ENCODE peak calls at places on chromosome 13, in nine cellular contexts. G is NCI-H460, Z is adrenal gland, I is fibroblast of gingiva, B is dorsolateral prefrontal cortex, Y is EL, L is neural progenitor cell, W is nucleus accumbens, Q is amygdala. K is an unnamed sample.

GRCh38 chr13:107099661-107100060 is 531.7 kb upstream of the ARGLU1 start:
- DNase-seq in G (no peak), Z (no peak), I (no peak), B (no peak), Y (peak; percentile 64), L (no peak), W (no peak), Q (no peak), K (peak; percentile 86)

GRCh38 chr13:27022571-27023311 is 148.9 kb downstream of the USP12 start:
- DNase-seq in G (peak; percentile 36), Z (peak; percentile 48), I (peak; percentile 82), B (peak; percentile 61), Y (peak; percentile 43), L (no peak), W (peak; percentile 44), Q (no peak), K (peak; percentile 65)

GRCh38 chr13:46492946-46493345 is 60.0 kb upstream of the LRCH1 start:
- DNase-seq in G (peak; percentile 25), Z (no peak), I (peak; percentile 51), B (no peak), Y (peak; percentile 51), L (peak; percentile 63), W (no peak), Q (no peak), K (peak; percentile 65)

GRCh38 chr13:98343461-98343860 is 166.4 kb upstream of the RNF113B start:
- DNase-seq in G (no peak), Z (no peak), I (no peak), B (no peak), Y (no peak), L (peak; percentile 23), W (no peak), Q (no peak), K (no peak)

GRCh38 chr13:93925976-93926375 is 553.5 kb downstream of the DCT start:
- DNase-seq in G (no peak), Z (no peak), I (no peak), B (no peak), Y (no peak), L (no peak), W (no peak), Q (no peak), K (no peak)

GRCh38 chr13:20721454-20722357 is 18.2 kb downstream of the IL17D start:
- DNase-seq in G (no peak), Z (peak; percentile 80), I (peak; percentile 21), B (no peak), Y (peak; percentile 82), L (peak; percentile 77), W (no peak), Q (no peak), K (peak; percentile 51)

GRCh38 chr13:25575562-25575961 is 203.8 kb downstream of the ATP8A2 start:
- DNase-seq in G (no peak), Z (peak; percentile 58), I (no peak), B (no peak), Y (no peak), L (no peak), W (no peak), Q (no peak), K (peak; percentile 36)

GRCh38 chr13:85498774-85499173 is 300.4 kb downstream of the SLITRK6 start:
- DNase-seq in G (no peak), Z (no peak), I (no peak), B (no peak), Y (no peak), L (no peak), W (no peak), Q (no peak), K (no peak)

GRCh38 chr13:49540552-49540951 is 44.8 kb downstream of the PHF11 start:
- DNase-seq in G (no peak), Z (no peak), I (peak; percentile 41), B (no peak), Y (no peak), L (peak; percentile 5), W (no peak), Q (no peak), K (peak; percentile 14)

GRCh38 chr13:90453342-90453741 is 894.1 kb upstream of the MIR17HG start:
- DNase-seq in G (no peak), Z (no peak), I (no peak), B (no peak), Y (no peak), L (no peak), W (no peak), Q (no peak), K (no peak)

GRCh38 chr13:25990801-25991200 is 61.0 kb downstream of the SHISA2 start:
- DNase-seq in G (no peak), Z (no peak), I (peak; percentile 14), B (no peak), Y (peak; percentile 60), L (no peak), W (no peak), Q (no peak), K (peak; percentile 63)

GRCh38 chr13:108615241-108615640 is 14.2 kb upstream of the MYO16 start:
- DNase-seq in G (no peak), Z (no peak), I (no peak), B (no peak), Y (no peak), L (no peak), W (no peak), Q (no peak), K (no peak)

GRCh38 chr13:73326215-73326558 is 267.4 kb downstream of the KLF5 start:
- DNase-seq in G (no peak), Z (no peak), I (no peak), B (no peak), Y (no peak), L (no peak), W (no peak), Q (no peak), K (no peak)